ENCODE peak calls at places on chromosomes 6 and 20, in nine cellular contexts. O is A549, Y is stomach, S is transverse colon, W is esophagus muscularis mucosa, V is ovary, K is HepG2, H is GM12878, P is H1. L is an unnamed sample.
A peak's percentile ranks its signal among the peaks of the same experiment; 100 is the strongest.

GRCh38 chr6:73262701-73263569 is at the start of gene KHDC1:
- DNase-seq in O (peak; percentile 52), W (no peak), S (peak; percentile 42), V (peak; percentile 53), P (peak; percentile 74), K (no peak), Y (peak; percentile 29), H (no peak), L (peak; percentile 91)

GRCh38 chr6:53960311-53960710 is 150.9 kb upstream of the MLIP start:
- DNase-seq in S (no peak), O (no peak), W (no peak), H (no peak), V (no peak), Y (no peak), P (no peak), K (no peak), L (no peak)

GRCh38 chr20:57913156-57913930 is 203.5 kb upstream of the PMEPA1 start:
- DNase-seq in P (no peak), V (no peak), O (no peak), S (no peak), K (no peak), W (no peak), Y (no peak), H (no peak), L (no peak)

GRCh38 chr6:25889877-25890853 is 16.1 kb upstream of the SLC17A3 start:
- DNase-seq in O (no peak), V (peak; percentile 28), W (no peak), H (no peak), K (peak; percentile 70), S (peak; percentile 20), P (no peak), Y (no peak), L (no peak)

GRCh38 chr6:23990158-23990557 is 135.9 kb upstream of the NRSN1 start:
- DNase-seq in W (no peak), Y (no peak), H (no peak), S (no peak), V (no peak), O (no peak), K (no peak), P (no peak), L (no peak)

GRCh38 chr20:9668356-9668755 is 154.0 kb downstream of the LAMP5 start:
- DNase-seq in O (no peak), Y (no peak), K (no peak), V (no peak), W (no peak), S (no peak), P (no peak), H (no peak), L (no peak)

GRCh38 chr6:119267506-119267905 is 82.1 kb downstream of the MAN1A1 start:
- DNase-seq in P (no peak), K (no peak), H (no peak), W (no peak), V (no peak), S (no peak), Y (no peak), O (no peak), L (no peak)

GRCh38 chr6:110549277-110549676 is 72.9 kb upstream of the SLC22A16 start:
- DNase-seq in W (no peak), S (no peak), V (no peak), H (no peak), K (no peak), Y (no peak), O (no peak), P (no peak), L (no peak)

GRCh38 chr6:127069659-127070279 is 48.7 kb upstream of the RSPO3 start:
- DNase-seq in W (no peak), V (no peak), S (no peak), Y (no peak), H (no peak), P (no peak), K (peak; percentile 39), O (peak; percentile 10), L (no peak)

GRCh38 chr6:117380298-117380697 is 45.4 kb downstream of the ROS1 start:
- DNase-seq in K (no peak), O (no peak), P (no peak), Y (no peak), H (no peak), S (no peak), V (no peak), W (no peak), L (no peak)

GRCh38 chr20:31515775-31516107 is 1.5 kb downstream of the HM13 start:
- DNase-seq in H (no peak), P (no peak), W (no peak), V (no peak), O (no peak), Y (no peak), K (no peak), S (peak; percentile 26), L (peak; percentile 25)

GRCh38 chr6:137309078-137309762 is 90.0 kb upstream of the IFNGR1 start:
- DNase-seq in O (no peak), V (peak; percentile 38), S (peak; percentile 82), W (no peak), P (peak; percentile 52), H (peak; percentile 15), Y (peak; percentile 86), K (peak; percentile 56), L (peak; percentile 93)

GRCh38 chr6:4435981-4436445 is 300.6 kb upstream of the ECI2 start:
- DNase-seq in V (no peak), H (no peak), S (no peak), K (no peak), W (peak; percentile 57), Y (no peak), O (no peak), P (no peak), L (no peak)

DNA sequence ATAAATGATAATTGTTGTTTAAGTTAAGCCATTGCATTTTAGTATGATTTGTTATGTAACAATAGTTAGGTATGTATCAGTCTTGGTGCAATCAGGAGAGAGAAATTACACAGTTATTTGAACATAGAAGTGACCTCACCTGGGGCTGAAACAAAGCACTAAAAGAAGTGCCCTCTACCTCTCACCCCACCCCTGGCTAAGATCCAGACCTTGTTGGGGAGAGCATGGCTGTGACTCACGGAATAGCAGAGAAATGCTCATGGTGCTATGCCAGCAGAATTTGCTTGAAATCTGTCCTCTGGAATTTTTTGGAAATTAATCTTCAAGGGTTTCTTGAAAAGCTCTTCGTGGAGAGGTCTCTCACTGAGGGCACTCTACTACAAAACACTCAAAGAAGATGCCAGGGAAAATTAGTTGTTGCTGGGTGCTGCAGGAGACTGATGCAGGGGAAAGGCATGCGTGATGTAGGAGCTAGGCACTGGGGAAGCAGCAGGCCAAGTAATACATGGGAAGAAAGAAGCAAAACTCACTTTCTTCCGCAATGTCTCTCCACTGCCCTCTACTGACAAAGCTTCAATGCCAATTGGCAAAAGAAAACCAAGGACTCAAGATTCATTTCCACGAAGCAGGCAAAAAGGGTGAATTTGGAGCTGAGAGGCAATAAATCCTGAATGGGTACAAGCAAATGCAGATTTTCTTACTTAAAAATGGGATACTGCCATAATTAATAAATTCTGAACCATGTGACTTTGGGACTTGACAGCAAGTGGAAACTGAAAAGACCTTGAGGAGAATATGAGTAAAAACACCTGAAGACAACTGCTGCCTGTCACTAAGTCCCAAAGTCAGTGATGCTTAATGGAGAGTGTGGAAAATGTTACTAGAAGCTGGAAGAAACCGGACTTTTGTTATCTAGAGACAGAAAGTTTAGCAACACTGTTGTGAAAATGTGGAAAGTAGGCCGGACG is 136.3 kb upstream of the ZNF184 start:
- DNase-seq in S (no peak), P (peak; percentile 47), Y (no peak), K (peak; percentile 61), H (peak; percentile 56), O (no peak), V (no peak), W (no peak), L (no peak)
- TF ChIP-seq EP300 in S (no peak), P (no peak), Y (no peak), K (no peak), H (no peak), O (no peak), V (no peak), W (no peak), L (no peak)

DNA sequence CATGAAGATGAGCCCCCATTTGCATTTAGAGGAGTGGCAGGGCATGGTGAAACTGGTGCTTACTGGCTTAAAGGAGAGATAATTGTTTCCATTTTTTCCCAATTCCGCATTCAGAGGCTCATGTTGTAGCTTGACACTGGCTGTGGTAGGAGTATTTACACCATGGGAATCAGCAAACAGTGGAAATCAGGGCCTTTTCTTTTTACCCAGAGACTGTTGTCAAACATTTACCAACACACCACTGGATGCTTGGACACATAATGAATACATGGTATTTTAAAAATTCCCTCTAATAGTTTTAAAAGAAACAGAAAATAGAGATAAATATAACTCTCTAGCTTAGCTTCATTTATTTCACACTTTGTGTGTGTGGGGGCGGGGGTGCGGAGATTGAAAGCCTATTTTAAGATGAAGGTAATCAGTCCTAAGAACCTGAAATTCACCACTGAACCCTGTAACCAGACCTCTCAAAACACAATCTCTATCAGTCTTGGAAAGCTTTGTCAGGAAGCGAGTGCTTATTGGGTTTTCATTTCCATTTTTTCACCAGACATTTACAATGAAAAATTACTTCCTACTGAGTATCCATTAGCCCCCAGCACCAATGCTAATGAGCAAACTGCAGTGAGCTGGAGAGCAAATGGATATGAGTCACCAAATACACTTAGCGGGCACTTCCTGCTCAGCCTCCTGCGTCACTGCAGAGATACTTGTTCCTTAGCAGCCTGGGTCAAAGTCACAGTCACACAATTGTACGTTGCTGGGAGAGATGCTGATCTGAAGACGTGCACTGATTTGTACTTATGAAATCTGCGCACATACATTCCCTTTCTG is 532.0 kb downstream of the BCKDHB start:
- DNase-seq in S (peak; percentile 8), V (no peak), Y (peak; percentile 53), H (peak; percentile 2), W (no peak), K (peak; percentile 11), P (no peak), O (peak; percentile 21), L (no peak)
- TF ChIP-seq EP300 in S (no peak), V (no peak), Y (no peak), H (no peak), W (no peak), K (no peak), P (no peak), O (no peak), L (no peak)

GRCh38 chr6:145141609-145142008 is 593.7 kb downstream of the EPM2A start:
- DNase-seq in W (no peak), H (no peak), S (no peak), P (no peak), O (no peak), Y (no peak), V (no peak), K (no peak), L (no peak)
- TF ChIP-seq EP300 in W (no peak), H (no peak), S (no peak), P (no peak), O (no peak), Y (no peak), V (no peak), K (no peak), L (no peak)

DNA sequence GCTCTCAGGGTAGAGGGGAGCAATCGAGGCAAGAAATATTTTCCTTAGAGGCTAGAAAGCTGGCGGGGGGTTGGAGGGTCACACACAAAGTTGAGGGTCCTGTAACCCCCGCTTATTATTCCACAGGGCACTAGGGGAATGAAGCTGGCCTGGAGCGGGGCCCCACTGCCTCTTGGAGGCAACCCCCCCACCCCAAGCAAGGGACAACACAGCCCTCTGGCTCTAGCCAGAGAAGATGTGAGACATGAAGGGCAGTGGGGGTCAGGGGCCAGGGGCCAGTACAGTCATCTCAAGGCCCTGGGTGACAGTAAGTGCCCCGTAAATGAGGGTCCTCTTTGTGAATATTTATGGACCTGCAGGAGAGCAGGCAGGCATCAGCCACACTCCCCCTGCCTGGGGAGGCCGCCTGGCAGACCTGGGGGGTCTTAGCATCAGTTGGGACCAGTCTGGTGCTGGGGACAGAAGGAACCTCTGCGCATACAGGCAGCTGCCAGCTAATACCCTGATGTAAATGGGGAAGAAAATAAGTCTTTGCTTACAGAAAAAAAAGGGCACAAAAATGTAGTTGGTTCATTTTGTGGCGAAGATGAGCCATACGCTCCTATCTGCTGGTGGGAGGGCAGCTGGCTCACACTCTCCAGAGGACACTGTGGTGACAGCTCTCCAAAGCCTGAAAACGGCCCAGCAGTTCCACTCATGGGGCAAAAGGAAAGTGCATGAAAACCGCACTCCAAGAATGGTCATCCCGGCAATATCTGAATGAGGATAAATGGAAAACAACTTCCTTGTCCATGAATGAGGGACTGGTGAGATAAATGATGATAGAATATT is 21.9 kb downstream of the SPATA2 start:
- DNase-seq in O (no peak), Y (no peak), W (no peak), K (no peak), H (no peak), P (no peak), V (no peak), S (no peak), L (peak; percentile 34)
- TF ChIP-seq EP300 in O (no peak), Y (no peak), W (no peak), K (no peak), H (no peak), P (no peak), V (no peak), S (no peak), L (no peak)